ENCODE peak calls at places on chromosomes 12 and 14, in nine cellular contexts. A is SHP77, Y is cortex of kidney, D is MCF 10A, L is astrocyte of the hippocampus, U is COR-L47, R is bronchial epithelial cell, Q is NCI-H446 treated with DMSO at 0.1 percent for 48 hours, F is dermis blood vessel endothelial cell. N is an unnamed sample.

GRCh38 chr12:13175499-13175898 is 21.0 kb upstream of the EMP1 start:
- DNase-seq in U (no peak), F (no peak), A (no peak), Q (no peak), R (peak; percentile 92), D (peak; percentile 91), Y (no peak), L (peak; percentile 82), N (no peak)

GRCh38 chr12:131829795-131830334 is 1.7 kb downstream of the MMP17 start:
- DNase-seq in U (no peak), D (no peak), R (no peak), F (no peak), Y (no peak), Q (no peak), A (no peak), L (no peak), N (no peak)

GRCh38 chr12:60205500-60205899 is 609.7 kb downstream of the SLC16A7 start:
- DNase-seq in Q (no peak), F (no peak), U (no peak), A (no peak), R (peak; percentile 66), Y (no peak), D (peak; percentile 64), L (peak; percentile 81), N (no peak)

GRCh38 chr14:28577711-28578131 is 188.9 kb upstream of the FOXG1 start:
- DNase-seq in Y (no peak), R (peak; percentile 72), F (no peak), L (peak; percentile 69), D (peak; percentile 71), U (no peak), A (no peak), Q (no peak), N (no peak)

GRCh38 chr14:76775695-76776305 is 14.5 kb downstream of the VASH1 start:
- DNase-seq in L (no peak), D (no peak), A (no peak), Q (no peak), R (no peak), F (no peak), U (no peak), Y (no peak), N (no peak)

GRCh38 chr12:64946132-64946829 is 121.8 kb downstream of the TBC1D30 start:
- DNase-seq in D (no peak), Q (peak; percentile 23), A (peak; percentile 62), Y (no peak), U (peak; percentile 97), R (no peak), F (peak; percentile 94), L (peak; percentile 96), N (peak; percentile 82)

GRCh38 chr12:1184402-1184801 is 193.4 kb downstream of the ERC1 start:
- DNase-seq in Q (no peak), R (peak; percentile 47), F (peak; percentile 75), Y (no peak), U (no peak), L (no peak), D (no peak), A (no peak), N (no peak)

GRCh38 chr14:68956728-68957127 is 22.4 kb downstream of the ACTN1 start:
- DNase-seq in D (no peak), F (no peak), A (no peak), Q (no peak), U (no peak), L (no peak), Y (no peak), R (no peak), N (no peak)

GRCh38 chr12:117836476-117836875 is 132.3 kb downstream of the KSR2 start:
- DNase-seq in F (no peak), D (no peak), R (no peak), A (no peak), Y (no peak), Q (no peak), U (no peak), L (no peak), N (no peak)